ENCODE peak calls at places on chromosomes 6 and 20, in six cellular contexts. Y, U, C, V, O and T are unnamed samples.

GRCh38 chr20:39468703-39469102 is 506.6 kb downstream of the DHX35 start:
- DNase-seq in Y (no peak), U (no peak), C (peak; percentile 14), V (no peak), O (no peak), T (no peak)

GRCh38 chr6:143410859-143411270 is 39.6 kb downstream of the ADAT2 start:
- DNase-seq in Y (no peak), U (no peak), C (no peak), V (no peak), O (no peak), T (no peak)

GRCh38 chr20:50575869-50576720 is 65.9 kb downstream of the PTPN1 start:
- DNase-seq in Y (peak; percentile 88), U (peak; percentile 58), C (peak; percentile 74), V (peak; percentile 76), O (no peak), T (peak; percentile 86)

GRCh38 chr6:124655856-124656255 is 306.4 kb upstream of the RNF217 start:
- DNase-seq in Y (no peak), U (no peak), C (no peak), V (no peak), O (no peak), T (no peak)

GRCh38 chr6:16318538-16318937 is 80.2 kb downstream of the GMPR start:
- DNase-seq in Y (no peak), U (no peak), C (no peak), V (no peak), O (no peak), T (no peak)

GRCh38 chr20:45090481-45090880 is 10.4 kb downstream of the KCNS1 start:
- DNase-seq in Y (no peak), U (no peak), C (no peak), V (no peak), O (no peak), T (no peak)

GRCh38 chr6:9085054-9085746 is 649.9 kb upstream of the SLC35B3 start:
- DNase-seq in Y (no peak), U (no peak), C (no peak), V (no peak), O (no peak), T (no peak)

GRCh38 chr20:22389836-22390542 is 194.4 kb downstream of the FOXA2 start:
- DNase-seq in Y (no peak), U (no peak), C (peak; percentile 52), V (no peak), O (no peak), T (peak; percentile 55)

GRCh38 chr20:47276856-47277541 is 79.5 kb downstream of the ZMYND8 start:
- DNase-seq in Y (no peak), U (no peak), C (no peak), V (peak; percentile 25), O (no peak), T (no peak)

GRCh38 chr6:39444479-39445019 is 122.0 kb upstream of the KCNK16 start:
- DNase-seq in Y (no peak), U (no peak), C (no peak), V (no peak), O (no peak), T (no peak)

GRCh38 chr6:20291764-20292227 is 79.5 kb upstream of the MBOAT1 start:
- DNase-seq in Y (peak; percentile 76), U (peak; percentile 77), C (peak; percentile 87), V (peak; percentile 88), O (peak; percentile 63), T (peak; percentile 93)

GRCh38 chr20:19975901-19976300 is 41.3 kb upstream of the NAA20 start:
- DNase-seq in Y (no peak), U (no peak), C (no peak), V (no peak), O (no peak), T (no peak)

GRCh38 chr6:91506509-91506908 is 919.6 kb upstream of the MAP3K7 start:
- DNase-seq in Y (no peak), U (no peak), C (no peak), V (no peak), O (no peak), T (no peak)

GRCh38 chr6:7276199-7276524 is 36.8 kb downstream of the SSR1 start:
- DNase-seq in Y (no peak), U (no peak), C (no peak), V (no peak), O (no peak), T (no peak)

GRCh38 chr20:53011640-53012039 is 39.5 kb downstream of the TSHZ2 start:
- DNase-seq in Y (no peak), U (no peak), C (no peak), V (no peak), O (no peak), T (no peak)

GRCh38 chr6:101232946-101233345 is 160.6 kb upstream of the GRIK2 start:
- DNase-seq in Y (no peak), U (no peak), C (no peak), V (no peak), O (no peak), T (no peak)

GRCh38 chr6:84002226-84002625 is 31.3 kb upstream of the MRAP2 start:
- DNase-seq in Y (no peak), U (no peak), C (no peak), V (no peak), O (no peak), T (no peak)

GRCh38 chr20:44582321-44583025 is at the start of gene PKIG:
- DNase-seq in Y (no peak), U (peak; percentile 39), C (no peak), V (no peak), O (no peak), T (no peak)

GRCh38 chr20:22652685-22653568 is 68.6 kb upstream of the FOXA2 start:
- DNase-seq in Y (no peak), U (no peak), C (peak; percentile 34), V (peak; percentile 71), O (no peak), T (no peak)

GRCh38 chr6:110063864-110064263 is 85.8 kb downstream of the GPR6 start:
- DNase-seq in Y (no peak), U (no peak), C (no peak), V (no peak), O (peak; percentile 47), T (no peak)

GRCh38 chr6:31963921-31964320 is 4.9 kb downstream of the SKIC2 start:
- DNase-seq in Y (peak; percentile 57), U (no peak), C (no peak), V (no peak), O (no peak), T (no peak)

GRCh38 chr20:3741846-3742458 is 9.5 kb downstream of the HSPA12B start:
- DNase-seq in Y (no peak), U (no peak), C (no peak), V (no peak), O (no peak), T (no peak)

GRCh38 chr20:37727247-37727956 is 33.6 kb downstream of the CTNNBL1 start:
- DNase-seq in Y (no peak), U (no peak), C (no peak), V (no peak), O (peak; percentile 11), T (no peak)

GRCh38 chr20:10314198-10314597 is 95.6 kb downstream of the SNAP25 start:
- DNase-seq in Y (no peak), U (no peak), C (no peak), V (no peak), O (no peak), T (no peak)

GRCh38 chr6:30397697-30398096 is 52.7 kb downstream of the RPP21 start:
- DNase-seq in Y (no peak), U (no peak), C (peak; percentile 31), V (no peak), O (no peak), T (peak; percentile 9)

GRCh38 chr20:4962257-4962855 is 39.0 kb downstream of the SLC23A2 start:
- DNase-seq in Y (peak; percentile 78), U (no peak), C (no peak), V (no peak), O (no peak), T (no peak)

DNA sequence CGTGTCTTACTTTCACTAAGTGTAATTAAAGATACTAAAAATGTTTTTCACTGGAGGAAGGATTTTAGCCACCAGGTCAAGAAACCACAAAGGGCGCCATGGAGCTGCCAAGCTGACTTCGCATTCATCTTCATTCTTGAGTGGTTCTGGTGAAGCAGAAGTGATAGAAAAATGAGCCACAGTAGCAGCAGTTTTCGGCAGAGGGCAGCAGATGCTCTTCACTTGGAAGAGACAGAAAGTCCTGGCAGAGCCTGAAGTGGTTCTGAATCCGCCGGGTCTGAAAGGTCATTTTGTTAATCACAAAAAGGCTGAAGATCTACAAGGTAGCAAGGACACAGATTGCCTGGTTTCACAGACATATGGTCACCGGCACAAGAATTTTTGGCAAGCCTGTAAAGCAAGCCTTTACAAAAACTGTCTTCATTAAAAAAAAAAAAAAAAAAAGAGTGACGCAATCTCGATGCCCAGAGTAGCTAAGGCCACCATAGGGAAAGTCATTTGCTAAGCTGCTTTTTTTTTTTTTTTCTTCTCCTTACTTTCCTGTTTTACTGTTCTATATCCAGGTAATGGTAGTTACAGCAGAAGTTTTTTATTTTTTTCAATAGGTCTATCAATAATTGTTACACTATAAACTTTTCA is 345.1 kb upstream of the AGPAT4 start:
- DNase-seq in Y (no peak), U (peak; percentile 27), C (peak; percentile 54), V (no peak), O (no peak), T (peak; percentile 38)
- TF ChIP-seq CTCF in Y (no peak), U (no peak), C (no peak), V (no peak), O (no peak), T (peak; percentile 40)

DNA sequence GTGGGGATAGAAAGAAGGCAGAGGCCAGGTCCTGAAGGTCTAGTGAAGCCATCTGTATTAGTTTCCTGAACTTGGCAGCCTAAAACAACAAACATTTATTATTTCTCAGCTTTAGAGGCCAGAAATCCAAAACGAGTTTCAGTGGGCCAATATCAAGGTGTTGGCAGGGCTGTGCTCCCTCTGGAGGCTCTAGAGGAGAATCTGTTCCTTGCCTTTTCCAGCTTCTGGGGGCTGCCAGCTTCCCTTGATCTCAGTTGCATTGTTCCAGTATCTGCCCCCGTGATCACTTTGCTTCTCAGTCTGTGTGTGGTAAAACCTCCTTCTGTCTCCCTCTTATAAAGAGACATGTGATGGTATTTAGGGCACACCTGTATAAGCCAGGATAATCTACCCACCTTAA is 82.4 kb downstream of the MAFB start:
- DNase-seq in Y (no peak), U (no peak), C (no peak), V (no peak), O (no peak), T (no peak)
- TF ChIP-seq CTCF in Y (no peak), U (no peak), C (no peak), V (no peak), O (no peak), T (no peak)

GRCh38 chr20:24830649-24831048 is 118.4 kb upstream of the CST7 start:
- DNase-seq in Y (no peak), U (no peak), C (no peak), V (no peak), O (no peak), T (no peak)

GRCh38 chr20:24834310-24834709 is 114.8 kb upstream of the CST7 start:
- DNase-seq in Y (no peak), U (no peak), C (no peak), V (no peak), O (no peak), T (no peak)

GRCh38 chr20:24833592-24833991 is 115.5 kb upstream of the CST7 start:
- DNase-seq in Y (no peak), U (no peak), C (no peak), V (no peak), O (no peak), T (no peak)

GRCh38 chr20:24831232-24831631 is 117.8 kb upstream of the CST7 start:
- DNase-seq in Y (no peak), U (no peak), C (no peak), V (no peak), O (no peak), T (no peak)

GRCh38 chr20:24832518-24832917 is 116.6 kb upstream of the CST7 start:
- DNase-seq in Y (no peak), U (no peak), C (no peak), V (no peak), O (no peak), T (no peak)
- TF ChIP-seq CTCF in Y (no peak), U (no peak), C (no peak), V (no peak), O (no peak), T (no peak)

GRCh38 chr6:34243901-34244884 is 4.6 kb downstream of the SMIM29 start:
- DNase-seq in Y (peak; percentile 81), U (no peak), C (peak; percentile 36), V (peak; percentile 56), O (no peak), T (peak; percentile 95)
- TF ChIP-seq CTCF in Y (peak; percentile 28), U (peak; percentile 49), C (peak; percentile 17), V (no peak), O (peak; percentile 42), T (peak; percentile 43)